ENCODE peak calls at places on chromosome 15, in six cellular contexts. R, P, J, D, L and E are unnamed samples. For H3K4me1, the result is how much of the 10 kb centered on the place peaks cover.

GRCh38 chr15:32683906-32684584 is 33.8 kb upstream of the GREM1 start:
- DNase-seq in R (no peak), P (no peak), J (no peak), D (peak), L (no peak), E (no peak)

GRCh38 chr15:99963096-99963825 is 230.0 kb upstream of the LYSMD4 start:
- DNase-seq in R (no peak), P (peak), J (no peak), D (no peak), L (no peak), E (no peak)

GRCh38 chr15:28100516-28101195 is 1.5 kb upstream of the OCA2 start:
- DNase-seq in R (no peak), P (no peak), J (no peak), D (no peak), L (no peak), E (no peak)

GRCh38 chr15:101609742-101610627 is 42.2 kb downstream of the TM2D3 start:
- DNase-seq in R (no peak), P (no peak), J (no peak), D (no peak), L (no peak), E (no peak)

GRCh38 chr15:31544361-31544760 is 217.7 kb downstream of the KLF13 start:
- DNase-seq in R (no peak), P (no peak), J (no peak), D (no peak), L (no peak), E (no peak)

GRCh38 chr15:70494861-70495571 is 268.3 kb downstream of the UACA start:
- DNase-seq in R (no peak), P (peak), J (no peak), D (no peak), L (peak), E (no peak)

GRCh38 chr15:62816342-62817059 is 226.0 kb upstream of the TPM1 start:
- DNase-seq in R (no peak), P (peak), J (no peak), D (no peak), L (no peak), E (no peak)

GRCh38 chr15:43238691-43239131 is 17.9 kb upstream of the EPB42 start:
- DNase-seq in R (no peak), P (no peak), J (no peak), D (no peak), L (no peak), E (no peak)

GRCh38 chr15:48032911-48033310 is 87.9 kb upstream of the SLC24A5 start:
- DNase-seq in R (no peak), P (no peak), J (no peak), D (no peak), L (no peak), E (no peak)

GRCh38 chr15:69467636-69468035 is 15.0 kb downstream of the RPLP1 start:
- DNase-seq in R (no peak), P (no peak), J (no peak), D (peak), L (no peak), E (no peak)

GRCh38 chr15:76994001-76994400 is 925 bp upstream of the PSTPIP1 start:
- DNase-seq in R (no peak), P (peak), J (no peak), D (no peak), L (no peak), E (no peak)

GRCh38 chr15:40785158-40785557 is 15.4 kb downstream of the C15orf62 start:
- DNase-seq in R (no peak), P (no peak), J (no peak), D (no peak), L (no peak), E (no peak)

GRCh38 chr15:96073908-96074307 is 256.6 kb upstream of the NR2F2 start:
- DNase-seq in R (no peak), P (no peak), J (no peak), D (no peak), L (no peak), E (no peak)

GRCh38 chr15:90000175-90000923 is 775 bp upstream of the ZNF710 start:
- DNase-seq in R (no peak), P (peak), J (no peak), D (peak), L (no peak), E (no peak)

GRCh38 chr15:29638011-29638410 is 184.3 kb downstream of the TJP1 start:
- DNase-seq in R (no peak), P (no peak), J (no peak), D (peak), L (no peak), E (no peak)

GRCh38 chr15:82585072-82585471 is 44.8 kb upstream of the RPS17 start:
- DNase-seq in R (no peak), P (no peak), J (no peak), D (no peak), L (no peak), E (no peak)

GRCh38 chr15:77033729-77034619 is 36.9 kb downstream of the TSPAN3 start:
- DNase-seq in R (no peak), P (peak), J (no peak), D (no peak), L (no peak), E (no peak)

GRCh38 chr15:101464999-101465669 is 24.4 kb downstream of the PCSK6 start:
- DNase-seq in R (no peak), P (no peak), J (no peak), D (no peak), L (no peak), E (no peak)

GRCh38 chr15:99616773-99617342 is 51.1 kb downstream of the MEF2A start:
- DNase-seq in R (no peak), P (no peak), J (no peak), D (no peak), L (no peak), E (no peak)

GRCh38 chr15:28106294-28107110 is 7.4 kb upstream of the OCA2 start:
- DNase-seq in R (no peak), P (peak), J (no peak), D (peak), L (no peak), E (no peak)

GRCh38 chr15:83292317-83292716 is 7.9 kb upstream of the BNC1 start:
- DNase-seq in R (no peak), P (no peak), J (no peak), D (no peak), L (no peak), E (no peak)

GRCh38 chr15:32717290-32718081 is at the start of gene GREM1:
- DNase-seq in R (no peak), P (peak), J (no peak), D (no peak), L (no peak), E (no peak)

GRCh38 chr15:68199340-68199739 is 5.8 kb downstream of the CALML4 start:
- DNase-seq in R (no peak), P (peak), J (no peak), D (no peak), L (no peak), E (no peak)

GRCh38 chr15:33720952-33721351 is 247.3 kb upstream of the CHRM5 start:
- DNase-seq in R (no peak), P (no peak), J (no peak), D (no peak), L (no peak), E (no peak)

GRCh38 chr15:39602143-39602542 is 21.3 kb downstream of the THBS1 start:
- DNase-seq in R (no peak), P (no peak), J (no peak), D (no peak), L (no peak), E (no peak)

GRCh38 chr15:90286678-90287077 is 21.2 kb downstream of the NGRN start:
- DNase-seq in R (no peak), P (peak), J (no peak), D (no peak), L (no peak), E (peak)

GRCh38 chr15:98085003-98085639 is 124.6 kb downstream of the ARRDC4 start:
- DNase-seq in R (no peak), P (peak), J (peak), D (peak), L (peak), E (peak)

GRCh38 chr15:38864827-38865604 is 300.4 kb upstream of the RASGRP1 start:
- DNase-seq in R (no peak), P (no peak), J (no peak), D (no peak), L (no peak), E (no peak)

GRCh38 chr15:88621789-88622604 is 857 bp downstream of the AEN start:
- DNase-seq in R (no peak), P (no peak), J (no peak), D (no peak), L (no peak), E (no peak)

GRCh38 chr15:99058421-99058870 is 46.4 kb upstream of the SYNM start:
- DNase-seq in R (no peak), P (no peak), J (no peak), D (peak), L (no peak), E (no peak)

GRCh38 chr15:79678032-79678701 is 218.6 kb downstream of the MTHFS start:
- DNase-seq in R (no peak), P (no peak), J (no peak), D (no peak), L (no peak), E (no peak)
- H3K4me1 ChIP-seq in R (under half), P (under half), J (under half), D (under half), L (under half), E (under half)

DNA sequence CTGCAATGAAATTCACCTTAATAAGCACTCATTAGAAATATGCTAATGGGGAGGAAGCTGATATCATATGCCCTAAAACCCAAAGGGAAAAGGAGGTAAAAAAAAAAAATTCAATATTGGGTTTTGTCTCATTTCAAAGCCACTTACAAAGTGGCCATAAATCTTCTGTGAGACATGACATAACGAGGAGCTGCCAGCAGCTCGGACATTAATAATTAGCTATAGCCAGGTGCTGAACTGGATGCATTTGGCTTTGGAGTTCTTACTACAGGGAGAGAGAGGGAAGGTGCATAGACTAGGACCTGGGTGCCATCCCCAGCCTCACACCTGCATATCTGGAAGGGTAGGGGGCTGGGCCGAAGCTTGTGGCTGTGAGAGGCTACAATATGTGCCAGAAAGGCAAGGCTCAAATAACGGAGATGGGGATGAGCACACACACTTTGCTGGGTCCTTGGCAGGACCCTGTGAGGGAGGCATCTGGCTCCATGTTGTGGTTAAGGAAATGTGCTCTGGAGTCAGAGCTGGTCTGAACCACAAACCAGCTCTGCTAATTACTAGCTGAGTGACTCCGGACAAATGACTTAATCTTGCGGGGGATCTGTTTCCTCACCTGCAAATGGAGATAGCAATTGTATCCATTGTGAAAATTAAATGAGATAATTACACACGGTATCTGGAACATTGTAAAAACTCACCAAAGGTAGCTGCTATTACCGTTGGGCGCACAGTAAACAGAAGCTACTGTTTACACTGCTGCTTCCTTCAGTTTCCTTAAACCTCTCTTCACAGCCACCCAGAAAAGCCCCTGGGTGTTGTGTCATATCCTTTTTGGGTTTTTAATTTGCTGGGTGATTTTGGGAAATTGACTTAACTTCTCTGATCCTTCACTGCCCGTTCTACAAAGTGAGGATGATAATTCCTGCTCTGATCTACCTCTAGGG is 108.0 kb downstream of the MEGF11 start:
- DNase-seq in R (no peak), P (peak), J (no peak), D (no peak), L (no peak), E (peak)
- H3K4me3 ChIP-seq in R (no peak), P (no peak), J (no peak), D (no peak), L (no peak), E (no peak)

GRCh38 chr15:45555914-45556608 is 31.1 kb upstream of the BLOC1S6 start:
- DNase-seq in R (no peak), P (no peak), J (no peak), D (no peak), L (no peak), E (no peak)
- H3K4me1 ChIP-seq in R (under half), P (under half), J (under half), D (under half), L (under half), E (under half)

GRCh38 chr15:52794665-52795463 is 4.7 kb upstream of the ONECUT1 start:
- DNase-seq in R (no peak), P (no peak), J (no peak), D (no peak), L (no peak), E (no peak)
- H3K4me3 ChIP-seq in R (no peak), P (no peak), J (no peak), D (no peak), L (no peak), E (no peak)

GRCh38 chr15:67114046-67114445 is 48.6 kb downstream of the SMAD3 start:
- DNase-seq in R (no peak), P (no peak), J (no peak), D (peak), L (no peak), E (no peak)
- H3K4me1 ChIP-seq in R (half or more), P (under half), J (under half), D (half or more), L (half or more), E (under half)

DNA sequence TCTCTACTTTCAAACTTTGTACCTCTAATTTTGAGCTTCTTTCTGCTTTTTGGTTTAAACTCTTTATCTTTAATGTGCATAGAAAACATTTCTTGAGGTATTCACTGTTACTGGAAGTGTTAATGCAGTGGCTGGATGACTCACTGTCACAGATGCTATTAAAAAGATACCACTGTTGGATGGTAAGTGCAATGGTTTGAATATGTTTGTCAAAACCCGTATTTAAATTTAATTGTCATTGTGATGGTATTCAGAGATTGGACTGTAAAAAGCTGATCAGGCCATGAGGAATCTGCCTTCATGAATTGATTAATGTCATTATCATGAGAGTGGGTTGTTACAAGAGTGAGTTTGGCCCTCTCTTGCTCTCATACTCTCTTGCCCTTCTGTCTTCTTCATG is 70.6 kb downstream of the AP4E1 start:
- DNase-seq in R (no peak), P (no peak), J (no peak), D (no peak), L (no peak), E (no peak)
- H3K4me3 ChIP-seq in R (no peak), P (no peak), J (no peak), D (no peak), L (no peak), E (no peak)